ENCODE peak calls at places on chromosome 22, in five cellular contexts. J, E, R, Q and L are unnamed samples.

GRCh38 chr22:23098718-23099524 is 28.6 kb downstream of the GNAZ start:
- DNase-seq in Q (no peak), E (no peak), J (no peak), R (peak), L (no peak)

GRCh38 chr22:46293591-46294260 is 2.9 kb upstream of the GTSE1 start:
- DNase-seq in Q (peak), J (peak), R (peak), E (no peak), L (peak)

GRCh38 chr22:23591203-23591791 is 11.2 kb upstream of the IGLL1 start:
- DNase-seq in Q (peak), J (peak), R (peak), E (peak), L (peak)

GRCh38 chr22:44882226-44882905 is 127.4 kb downstream of the PHF21B start:
- DNase-seq in J (no peak), R (no peak), E (no peak), Q (no peak), L (peak)

GRCh38 chr22:46352691-46353386 is 17.3 kb downstream of the TRMU start:
- DNase-seq in Q (peak), J (no peak), R (no peak), E (no peak), L (no peak)

GRCh38 chr22:46762238-46763050 is at the start of gene TBC1D22A:
- DNase-seq in Q (peak), J (peak), E (peak), R (peak), L (peak)

GRCh38 chr22:50530857-50531545 is 1.2 kb upstream of the TYMP start:
- DNase-seq in E (peak), R (no peak), Q (peak), J (peak), L (peak)

GRCh38 chr22:28118957-28119631 is 200.0 kb upstream of the PITPNB start:
- DNase-seq in J (no peak), Q (no peak), R (no peak), E (no peak), L (no peak)

GRCh38 chr22:45709004-45709739 is 37.5 kb downstream of the ATXN10 start:
- DNase-seq in J (no peak), Q (peak), E (no peak), R (no peak), L (peak)

GRCh38 chr22:37266581-37267127 is 15.7 kb upstream of the CYTH4 start:
- DNase-seq in J (no peak), Q (no peak), E (no peak), R (no peak), L (no peak)

GRCh38 chr22:44051961-44052360 is 27.9 kb downstream of the PARVB start:
- DNase-seq in Q (no peak), E (no peak), R (no peak), J (no peak), L (no peak)

GRCh38 chr22:22917377-22917776 is 29.8 kb downstream of the IGLL5 start:
- DNase-seq in J (no peak), E (no peak), Q (no peak), R (no peak), L (no peak)

GRCh38 chr22:20405931-20406685 is 12.2 kb downstream of the ZNF74 start:
- DNase-seq in E (no peak), Q (no peak), R (no peak), J (no peak), L (no peak)